ENCODE peak calls at places on chromosomes 7 and 10, in five cellular contexts. L is BE2C, X is A549, O is mucosa of descending colon, U is stomach. P is an unnamed sample.

GRCh38 chr7:7416031-7416968 is 119.4 kb downstream of the COL28A1 start:
- DNase-seq in L (no peak), X (no peak), O (peak; percentile 60), U (peak; percentile 81), P (peak; percentile 66)

GRCh38 chr10:98694863-98695262 is 248.1 kb upstream of the HPS1 start:
- DNase-seq in L (no peak), X (no peak), O (no peak), U (no peak), P (no peak)

GRCh38 chr7:133650067-133650466 is 397.2 kb downstream of the EXOC4 start:
- DNase-seq in L (no peak), X (no peak), O (no peak), U (no peak), P (no peak)

GRCh38 chr10:22280078-22280477 is 36.1 kb upstream of the COMMD3 start:
- DNase-seq in L (no peak), X (no peak), O (no peak), U (no peak), P (no peak)

GRCh38 chr10:26653004-26653403 is 44.5 kb upstream of the PDSS1 start:
- DNase-seq in L (no peak), X (no peak), O (no peak), U (no peak), P (no peak)

GRCh38 chr7:114973147-114973546 is 51.3 kb downstream of the MDFIC start:
- DNase-seq in L (no peak), X (no peak), O (no peak), U (no peak), P (no peak)

GRCh38 chr7:79050592-79050991 is 402.9 kb downstream of the MAGI2 start:
- DNase-seq in L (no peak), X (no peak), O (no peak), U (no peak), P (no peak)

GRCh38 chr7:28272461-28272877 is 91.9 kb upstream of the JAZF1 start:
- DNase-seq in L (peak; percentile 84), X (peak; percentile 30), O (no peak), U (peak; percentile 28), P (peak; percentile 67)

GRCh38 chr7:131110294-131111080 is 217.2 kb upstream of the MKLN1 start:
- DNase-seq in L (no peak), X (peak; percentile 73), O (no peak), U (no peak), P (no peak)

GRCh38 chr10:71749396-71749795 is 23.9 kb downstream of the VSIR start:
- DNase-seq in L (no peak), X (no peak), O (peak; percentile 57), U (no peak), P (no peak)

GRCh38 chr7:23020742-23021401 is 6.9 kb upstream of the HYCC1 start:
- DNase-seq in L (no peak), X (peak; percentile 7), O (no peak), U (no peak), P (no peak)

GRCh38 chr10:55410415-55410885 is 609.4 kb upstream of the PCDH15 start:
- DNase-seq in L (peak; percentile 82), X (no peak), O (no peak), U (no peak), P (peak; percentile 83)

GRCh38 chr7:63789378-63790176 is 209.1 kb upstream of the ZNF722 start:
- DNase-seq in L (no peak), X (no peak), O (no peak), U (no peak), P (no peak)

GRCh38 chr10:98898987-98899386 is 336.7 kb downstream of the HPSE2 start:
- DNase-seq in L (no peak), X (no peak), O (no peak), U (no peak), P (no peak)

GRCh38 chr7:131250331-131250730 is 77.3 kb upstream of the MKLN1 start:
- DNase-seq in L (no peak), X (no peak), O (no peak), U (no peak), P (peak; percentile 15)

GRCh38 chr10:86663576-86664369 is 4.5 kb upstream of the LDB3 start:
- DNase-seq in L (no peak), X (no peak), O (no peak), U (no peak), P (no peak)

DNA sequence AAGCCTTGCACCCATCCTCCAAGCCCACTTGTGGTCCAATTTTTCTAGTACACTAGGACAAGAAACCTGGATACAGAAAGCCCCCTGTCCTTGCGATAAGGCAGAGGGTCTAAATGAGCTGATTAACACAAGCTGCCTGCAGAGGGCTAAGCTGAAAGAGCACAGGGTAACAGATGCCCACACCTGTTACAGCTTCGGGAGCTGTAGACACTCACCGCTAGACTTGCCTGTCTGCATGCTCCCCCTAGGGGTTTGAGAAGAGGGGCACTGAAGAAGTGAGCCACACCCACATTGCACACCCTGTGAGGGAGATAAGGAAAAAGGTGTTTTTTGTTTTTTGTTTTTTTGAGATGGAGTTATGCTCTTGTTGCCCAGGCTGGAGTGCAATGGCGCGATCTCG is 386.5 kb upstream of the AUTS2 start:
- DNase-seq in L (peak; percentile 7), X (peak; percentile 30), O (no peak), U (no peak), P (peak; percentile 84)
- TF ChIP-seq CTCF in L (peak; percentile 38), X (peak; percentile 5), O (no peak), U (no peak), P (peak; percentile 82)

DNA sequence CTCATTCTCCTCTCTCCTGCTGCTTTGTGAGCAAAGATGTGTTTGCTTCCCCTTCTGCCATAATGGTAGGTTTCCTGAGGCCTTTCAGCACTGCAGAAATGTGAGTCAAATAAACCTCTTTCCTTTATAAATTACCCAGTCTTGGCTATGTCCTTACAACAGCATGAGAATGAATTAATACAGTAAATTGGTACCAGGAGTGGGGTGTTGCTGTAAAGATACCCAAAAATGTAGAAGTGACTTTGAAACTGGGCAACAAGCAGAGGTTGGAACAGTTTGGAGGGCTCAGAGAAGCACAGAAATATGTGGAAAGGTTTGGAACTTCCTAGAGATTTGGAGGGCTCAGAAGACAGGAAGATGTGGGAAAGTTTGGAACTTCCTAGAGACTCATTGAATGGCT is 388.7 kb upstream of the GHITM start:
- DNase-seq in L (no peak), X (no peak), O (no peak), U (no peak), P (no peak)
- H3K9me3 ChIP-seq in L (no peaks in the 10 kb centered on the region), X (peaks cover 18% of the 10 kb centered on the region), O (peaks cover 55% of the 10 kb centered on the region), U (peaks cover 12% of the 10 kb centered on the region), P (peaks cover 19% of the 10 kb centered on the region)

DNA sequence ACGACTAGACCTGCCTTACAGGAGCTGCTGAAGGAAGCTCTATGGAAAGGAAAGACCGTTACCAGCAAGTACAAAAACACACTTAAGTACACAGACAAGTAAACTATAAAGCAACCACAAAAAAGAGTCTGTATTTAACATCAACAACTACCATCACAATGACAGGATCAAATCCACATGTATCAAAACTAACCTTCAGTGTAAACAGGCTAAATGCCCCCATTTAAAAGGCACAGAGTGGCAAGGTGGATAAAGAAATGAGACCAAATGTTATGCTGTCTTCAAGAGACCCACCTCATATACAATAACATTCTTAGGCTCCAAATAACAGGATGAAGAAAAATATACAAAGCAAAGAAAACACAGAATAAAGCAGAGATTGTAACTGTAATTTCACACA is 307.0 kb upstream of the DKK1 start:
- DNase-seq in L (no peak), X (no peak), O (no peak), U (no peak), P (no peak)
- TF ChIP-seq CTCF in L (no peak), X (no peak), O (no peak), U (no peak), P (no peak)

GRCh38 chr7:90777075-90777864 is 181.1 kb downstream of the CDK14 start:
- DNase-seq in L (no peak), X (no peak), O (no peak), U (no peak), P (no peak)

GRCh38 chr7:90775383-90775965 is 179.4 kb downstream of the CDK14 start:
- DNase-seq in L (no peak), X (no peak), O (no peak), U (no peak), P (no peak)

GRCh38 chr7:90772410-90772809 is 176.3 kb downstream of the CDK14 start:
- DNase-seq in L (no peak), X (no peak), O (no peak), U (no peak), P (no peak)

GRCh38 chr7:90771281-90771680 is 175.2 kb downstream of the CDK14 start:
- DNase-seq in L (no peak), X (no peak), O (no peak), U (no peak), P (no peak)

DNA sequence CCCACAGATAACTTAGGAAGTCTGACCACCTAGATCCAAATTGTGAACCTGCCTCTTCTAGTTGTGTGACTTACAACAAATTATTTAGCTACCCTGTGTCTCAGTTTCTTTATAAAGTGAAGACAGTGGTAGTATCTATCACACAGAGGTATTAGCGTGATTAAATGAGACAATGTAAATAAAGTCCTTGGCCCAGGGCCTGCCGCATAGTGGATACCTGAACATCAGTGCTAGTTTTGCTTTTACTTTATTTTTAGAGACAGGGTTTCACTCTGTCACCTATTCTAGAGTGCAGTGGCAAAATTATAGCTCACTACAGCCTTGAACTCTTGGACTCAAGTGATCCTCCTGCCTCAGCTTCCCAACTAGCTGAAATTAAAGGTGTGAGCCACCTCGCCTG is 177.1 kb downstream of the CDK14 start:
- DNase-seq in L (no peak), X (no peak), O (no peak), U (no peak), P (no peak)
- H3K9me3 ChIP-seq in L (no peaks in the 10 kb centered on the region), X (no peaks in the 10 kb centered on the region), O (no peaks in the 10 kb centered on the region), U (no peaks in the 10 kb centered on the region), P (peaks cover 4% of the 10 kb centered on the region)

GRCh38 chr7:19268737-19269136 is 123.5 kb upstream of the FERD3L start:
- DNase-seq in L (no peak), X (no peak), O (no peak), U (no peak), P (no peak)

GRCh38 chr7:19262794-19263193 is 117.6 kb upstream of the FERD3L start:
- DNase-seq in L (no peak), X (no peak), O (no peak), U (no peak), P (no peak)
- TF ChIP-seq CTCF in L (peak; percentile 28), X (no peak), O (no peak), U (no peak), P (no peak)

GRCh38 chr10:131845505-131846223 is 55.1 kb upstream of the PPP2R2D start:
- DNase-seq in L (peak; percentile 1), X (no peak), O (no peak), U (no peak), P (no peak)

GRCh38 chr10:131844546-131845084 is 56.2 kb upstream of the PPP2R2D start:
- DNase-seq in L (no peak), X (no peak), O (no peak), U (no peak), P (no peak)

GRCh38 chr10:131848296-131848695 is 52.5 kb upstream of the PPP2R2D start:
- DNase-seq in L (peak; percentile 1), X (no peak), O (no peak), U (no peak), P (no peak)

GRCh38 chr10:131847241-131847783 is 53.5 kb upstream of the PPP2R2D start:
- DNase-seq in L (peak; percentile 1), X (no peak), O (no peak), U (no peak), P (no peak)

GRCh38 chr10:131846224-131847101 is 54.3 kb upstream of the PPP2R2D start:
- DNase-seq in L (peak; percentile 2), X (no peak), O (no peak), U (no peak), P (no peak)
- H3K9me3 ChIP-seq in L (no peaks in the 10 kb centered on the region), X (no peaks in the 10 kb centered on the region), O (no peaks in the 10 kb centered on the region), U (no peaks in the 10 kb centered on the region), P (no peaks in the 10 kb centered on the region)